ENCODE peak calls at places on chromosomes 5 and 9, in seven cellular contexts. X is GM12891, Y is SK-N-SH, Q is HepG2, W is K562, F is H1, O is GM12878. V is an unnamed sample.
A peak's percentile ranks its signal among the peaks of the same experiment; 100 is the strongest.

GRCh38 chr9:108759399-108759798 is 96.4 kb downstream of the ACTL7B start:
- DNase-seq in Y (no peak), X (no peak), F (no peak), W (no peak), Q (no peak), O (no peak), V (no peak)

GRCh38 chr9:36543916-36544315 is 28.8 kb upstream of the MELK start:
- DNase-seq in Q (no peak), F (no peak), O (no peak), W (no peak), X (no peak), Y (no peak), V (no peak)

GRCh38 chr5:54761213-54761701 is 224.1 kb downstream of the ESM1 start:
- DNase-seq in Q (no peak), X (no peak), W (no peak), Y (no peak), O (no peak), F (no peak), V (no peak)

GRCh38 chr5:141848771-141849370 is 29.3 kb downstream of the PCDH1 start:
- DNase-seq in F (peak; percentile 91), Q (peak; percentile 71), Y (no peak), O (no peak), W (peak; percentile 87), X (no peak), V (no peak)

GRCh38 chr5:57839447-57839846 is 356.8 kb upstream of the ACTBL2 start:
- DNase-seq in O (no peak), X (no peak), F (no peak), Q (no peak), W (no peak), Y (no peak), V (no peak)

GRCh38 chr9:113993838-113994540 is 84.1 kb downstream of the AMBP start:
- DNase-seq in F (no peak), X (no peak), O (no peak), Y (peak; percentile 59), Q (no peak), W (no peak), V (no peak)

GRCh38 chr5:63961598-63962161 is 565 bp downstream of the HTR1A start:
- DNase-seq in X (no peak), W (no peak), F (peak; percentile 50), Q (no peak), O (no peak), Y (no peak), V (no peak)

GRCh38 chr5:89396262-89396975 is 513.4 kb upstream of the MEF2C start:
- DNase-seq in F (no peak), Y (no peak), W (peak; percentile 47), Q (no peak), O (peak; percentile 57), X (no peak), V (no peak)

GRCh38 chr5:143828710-143829109 is 16.7 kb downstream of the HMHB1 start:
- DNase-seq in F (no peak), W (no peak), O (no peak), Y (no peak), Q (no peak), X (no peak), V (no peak)

GRCh38 chr5:66621146-66621545 is 25.0 kb downstream of the MAST4 start:
- DNase-seq in F (no peak), Q (no peak), O (no peak), X (no peak), W (no peak), Y (no peak), V (no peak)

GRCh38 chr5:41921874-41922273 is 3.2 kb upstream of the FBXO4 start:
- DNase-seq in O (no peak), F (no peak), Q (no peak), W (no peak), Y (no peak), X (no peak), V (no peak)

GRCh38 chr9:131160416-131161112 is 35.2 kb downstream of the NUP214 start:
- DNase-seq in W (peak; percentile 68), Y (no peak), O (no peak), X (no peak), F (no peak), Q (no peak), V (no peak)

GRCh38 chr5:33008751-33009418 is 297.8 kb downstream of the NPR3 start:
- DNase-seq in F (no peak), O (no peak), X (no peak), W (no peak), Q (no peak), Y (no peak), V (no peak)

GRCh38 chr9:89427621-89428221 is 70.2 kb downstream of the SEMA4D start:
- DNase-seq in O (no peak), Q (no peak), Y (no peak), F (no peak), W (no peak), X (no peak), V (no peak)

GRCh38 chr9:87249029-87249428 is 248.6 kb upstream of the DAPK1 start:
- DNase-seq in Q (no peak), X (no peak), Y (no peak), F (no peak), O (no peak), W (no peak), V (no peak)

GRCh38 chr5:24289582-24289981 is 355.2 kb downstream of the CDH10 start:
- DNase-seq in W (no peak), Y (no peak), O (no peak), X (no peak), Q (no peak), F (no peak), V (no peak)

GRCh38 chr5:95609711-95610110 is 10.2 kb upstream of the GPR150 start:
- DNase-seq in O (no peak), Y (no peak), Q (no peak), W (no peak), F (no peak), X (no peak), V (no peak)

GRCh38 chr5:158435161-158435616 is 576.2 kb upstream of the CLINT1 start:
- DNase-seq in Q (no peak), O (peak; percentile 47), W (no peak), F (no peak), X (no peak), Y (no peak), V (no peak)

GRCh38 chr9:134551657-134552348 is 89.8 kb upstream of the COL5A1 start:
- DNase-seq in F (no peak), Q (no peak), X (no peak), Y (no peak), W (no peak), O (no peak), V (no peak)
- TF ChIP-seq TAF1 in F (no peak), Q (no peak), X (no peak), Y (no peak), W (no peak), O (no peak), V (no peak)

DNA sequence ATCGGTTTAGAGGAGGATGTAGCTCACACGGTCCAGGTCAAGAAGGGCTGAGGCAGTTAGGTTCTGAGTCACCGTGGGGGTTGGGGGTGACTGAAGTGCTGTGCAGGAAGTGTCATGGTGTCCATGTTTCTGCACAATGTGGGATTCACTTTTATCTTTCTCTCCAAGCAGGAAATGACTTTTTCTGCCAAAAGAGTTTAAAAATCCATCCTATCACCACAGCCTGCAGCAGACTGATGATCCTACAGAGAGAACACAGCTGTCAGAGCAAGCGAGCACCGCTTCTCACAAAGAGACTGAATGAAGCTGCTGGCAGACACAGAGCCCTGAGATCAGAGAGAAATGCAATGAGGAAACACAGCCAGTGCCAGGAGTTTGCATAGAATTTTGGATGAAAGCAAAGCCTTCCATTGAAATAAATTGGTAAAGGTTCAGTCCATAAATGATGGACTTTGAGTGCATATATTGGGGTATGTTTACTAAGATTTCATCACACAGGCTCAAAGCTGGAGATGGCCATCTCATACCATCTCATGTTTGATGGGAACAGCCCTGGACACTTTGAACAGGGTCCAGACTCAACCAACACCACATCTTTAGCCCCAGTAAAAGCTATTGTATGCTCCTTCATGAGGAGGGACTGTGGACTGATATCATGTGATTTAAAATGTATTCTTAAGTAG is 213.9 kb upstream of the FBXL7 start:
- DNase-seq in O (no peak), W (no peak), F (no peak), X (no peak), Q (no peak), Y (no peak), V (no peak)
- TF ChIP-seq TAF1 in O (no peak), W (no peak), F (no peak), X (no peak), Q (no peak), Y (no peak), V (no peak)

DNA sequence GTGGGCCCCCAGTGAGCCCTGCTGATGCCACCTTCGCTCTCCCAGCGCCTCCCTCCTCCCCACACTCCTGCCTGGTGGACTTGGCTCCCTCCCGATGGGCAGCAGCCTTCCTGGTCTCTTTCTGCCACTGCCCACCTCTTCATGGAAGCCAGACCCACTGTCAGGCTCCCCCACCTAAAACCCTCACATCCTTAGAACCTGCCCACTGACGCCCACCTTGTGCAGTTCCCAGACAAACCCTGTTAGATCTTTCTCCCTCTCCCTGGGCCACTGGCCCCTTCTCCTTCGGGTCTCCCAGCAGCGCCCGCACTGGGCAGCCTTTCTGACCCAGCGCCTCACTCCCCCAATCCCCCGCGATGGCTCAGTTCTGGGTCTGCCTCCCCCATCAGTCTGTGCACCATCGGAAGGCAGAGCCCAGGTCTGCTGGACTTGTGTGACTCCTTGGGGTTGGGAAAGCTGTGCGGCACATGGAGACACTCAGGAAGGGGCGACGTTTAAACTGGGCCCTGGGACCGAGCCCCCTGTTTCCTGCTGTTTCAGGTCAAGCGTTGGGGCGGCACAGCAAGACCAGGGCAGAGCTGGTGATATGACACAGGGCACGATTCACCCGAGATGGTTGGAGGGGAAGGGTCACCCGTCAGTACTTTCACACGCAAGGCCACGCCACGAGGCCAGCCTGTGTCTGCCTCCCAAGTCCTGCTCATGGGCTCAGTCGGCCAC is 17.4 kb downstream of the MYMK start:
- DNase-seq in Y (no peak), W (no peak), Q (no peak), X (no peak), F (no peak), O (no peak), V (no peak)
- TF ChIP-seq TAF1 in Y (no peak), W (no peak), Q (no peak), X (no peak), F (no peak), O (no peak), V (no peak)

GRCh38 chr5:122805481-122805880 is 30.6 kb downstream of the SNX2 start:
- DNase-seq in F (no peak), Y (no peak), W (no peak), Q (no peak), O (no peak), X (no peak), V (no peak)
- TF ChIP-seq TAF1 in F (no peak), Y (no peak), W (no peak), Q (no peak), O (no peak), X (no peak), V (no peak)

DNA sequence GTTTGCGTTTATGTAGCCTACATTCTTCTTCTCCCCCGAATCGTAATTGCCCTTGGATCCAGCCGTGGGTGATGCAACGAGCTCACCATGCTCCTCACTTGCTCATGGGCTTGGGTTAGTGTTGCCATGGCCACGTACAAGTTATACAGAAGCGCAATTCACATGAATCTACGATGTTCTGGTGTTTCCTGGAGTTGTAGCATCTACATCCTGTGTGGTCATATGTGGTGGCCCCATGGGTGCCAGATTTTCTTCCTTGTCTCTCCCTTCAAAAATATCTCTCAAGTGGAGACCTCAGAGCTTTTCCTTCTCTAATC is 115.3 kb downstream of the TLE4 start:
- DNase-seq in Q (no peak), X (no peak), O (no peak), F (no peak), Y (no peak), W (no peak), V (no peak)
- TF ChIP-seq TAF1 in Q (no peak), X (no peak), O (no peak), F (no peak), Y (no peak), W (no peak), V (no peak)